ENCODE peak calls at places on chromosome 17, in seven cellular contexts. One of them, this sample, is unnamed.

GRCh38 chr17:34527121-34527907 is 52.1 kb upstream of the TMEM132E start:
- DNase-seq in cardiac fibroblast: no peak
- DNase-seq in heart right ventricle: no peak
- DNase-seq in Caco-2: no peak
- DNase-seq in astrocyte of the spinal cord: no peak
- DNase-seq in fibroblast of lung: no peak
- DNase-seq in ovary: no peak
- DNase-seq in this sample: no peak

GRCh38 chr17:77923776-77924513 is 34.6 kb upstream of the TNRC6C start:
- DNase-seq in cardiac fibroblast: no peak
- DNase-seq in heart right ventricle: no peak
- DNase-seq in Caco-2: no peak
- DNase-seq in astrocyte of the spinal cord: no peak
- DNase-seq in fibroblast of lung: no peak
- DNase-seq in ovary: no peak
- DNase-seq in this sample: no peak

GRCh38 chr17:71987634-71988033 is 133.2 kb upstream of the SOX9 start:
- DNase-seq in cardiac fibroblast: no peak
- DNase-seq in heart right ventricle: no peak
- DNase-seq in Caco-2: no peak
- DNase-seq in astrocyte of the spinal cord: peak; percentile 35
- DNase-seq in fibroblast of lung: peak; percentile 24
- DNase-seq in ovary: no peak
- DNase-seq in this sample: no peak

GRCh38 chr17:13365331-13365730 is 236.4 kb downstream of the HS3ST3A1 start:
- DNase-seq in cardiac fibroblast: peak; percentile 24
- DNase-seq in heart right ventricle: no peak
- DNase-seq in Caco-2: no peak
- DNase-seq in astrocyte of the spinal cord: no peak
- DNase-seq in fibroblast of lung: peak; percentile 78
- DNase-seq in ovary: no peak
- DNase-seq in this sample: no peak

GRCh38 chr17:78738245-78738644 is 43.8 kb downstream of the CYTH1 start:
- DNase-seq in cardiac fibroblast: no peak
- DNase-seq in heart right ventricle: no peak
- DNase-seq in Caco-2: no peak
- DNase-seq in astrocyte of the spinal cord: no peak
- DNase-seq in fibroblast of lung: no peak
- DNase-seq in ovary: no peak
- DNase-seq in this sample: no peak

GRCh38 chr17:38416840-38417209 is 11.4 kb upstream of the ARHGAP23 start:
- DNase-seq in cardiac fibroblast: no peak
- DNase-seq in heart right ventricle: no peak
- DNase-seq in Caco-2: no peak
- DNase-seq in astrocyte of the spinal cord: no peak
- DNase-seq in fibroblast of lung: no peak
- DNase-seq in ovary: no peak
- DNase-seq in this sample: no peak

GRCh38 chr17:12859520-12859919 is 70.2 kb downstream of the ARHGAP44 start:
- DNase-seq in cardiac fibroblast: no peak
- DNase-seq in heart right ventricle: no peak
- DNase-seq in Caco-2: no peak
- DNase-seq in astrocyte of the spinal cord: peak; percentile 33
- DNase-seq in fibroblast of lung: peak; percentile 33
- DNase-seq in ovary: no peak
- DNase-seq in this sample: no peak

GRCh38 chr17:22515599-22515998 is 823.3 kb downstream of the KCNJ18 start:
- DNase-seq in cardiac fibroblast: no peak
- DNase-seq in heart right ventricle: no peak
- DNase-seq in Caco-2: no peak
- DNase-seq in astrocyte of the spinal cord: no peak
- DNase-seq in fibroblast of lung: no peak
- DNase-seq in ovary: no peak
- DNase-seq in this sample: no peak

GRCh38 chr17:76272541-76273434 is 7.6 kb downstream of the UBALD2 start:
- DNase-seq in cardiac fibroblast: no peak
- DNase-seq in heart right ventricle: no peak
- DNase-seq in Caco-2: no peak
- DNase-seq in astrocyte of the spinal cord: no peak
- DNase-seq in fibroblast of lung: no peak
- DNase-seq in ovary: no peak
- DNase-seq in this sample: no peak

GRCh38 chr17:40024901-40025300 is 9.7 kb downstream of the CSF3 start:
- DNase-seq in cardiac fibroblast: no peak
- DNase-seq in heart right ventricle: no peak
- DNase-seq in Caco-2: no peak
- DNase-seq in astrocyte of the spinal cord: peak; percentile 69
- DNase-seq in fibroblast of lung: peak; percentile 36
- DNase-seq in ovary: no peak
- DNase-seq in this sample: no peak

GRCh38 chr17:78337244-78338109 is 22.4 kb downstream of the SOCS3 start:
- DNase-seq in cardiac fibroblast: peak; percentile 78
- DNase-seq in heart right ventricle: no peak
- DNase-seq in Caco-2: no peak
- DNase-seq in astrocyte of the spinal cord: peak; percentile 65
- DNase-seq in fibroblast of lung: peak; percentile 79
- DNase-seq in ovary: no peak
- DNase-seq in this sample: peak; percentile 75

GRCh38 chr17:70775667-70776066 is 606.3 kb downstream of the KCNJ2 start:
- DNase-seq in cardiac fibroblast: no peak
- DNase-seq in heart right ventricle: no peak
- DNase-seq in Caco-2: no peak
- DNase-seq in astrocyte of the spinal cord: no peak
- DNase-seq in fibroblast of lung: no peak
- DNase-seq in ovary: no peak
- DNase-seq in this sample: no peak

GRCh38 chr17:59754547-59754946 is 47.1 kb downstream of the VMP1 start:
- DNase-seq in cardiac fibroblast: peak; percentile 92
- DNase-seq in heart right ventricle: no peak
- DNase-seq in Caco-2: no peak
- DNase-seq in astrocyte of the spinal cord: peak; percentile 99
- DNase-seq in fibroblast of lung: peak; percentile 100
- DNase-seq in ovary: no peak
- DNase-seq in this sample: no peak

GRCh38 chr17:12180644-12181261 is 160.1 kb downstream of the MAP2K4 start:
- DNase-seq in cardiac fibroblast: peak; percentile 72
- DNase-seq in heart right ventricle: no peak
- DNase-seq in Caco-2: no peak
- DNase-seq in astrocyte of the spinal cord: peak; percentile 63
- DNase-seq in fibroblast of lung: peak; percentile 37
- DNase-seq in ovary: peak; percentile 46
- DNase-seq in this sample: peak; percentile 71

GRCh38 chr17:12719948-12720347 is 54.3 kb downstream of the MYOCD start:
- DNase-seq in cardiac fibroblast: no peak
- DNase-seq in heart right ventricle: no peak
- DNase-seq in Caco-2: no peak
- DNase-seq in astrocyte of the spinal cord: no peak
- DNase-seq in fibroblast of lung: no peak
- DNase-seq in ovary: no peak
- DNase-seq in this sample: no peak

GRCh38 chr17:45282683-45283644 is 21.1 kb upstream of the SPATA32 start:
- DNase-seq in cardiac fibroblast: peak; percentile 78
- DNase-seq in heart right ventricle: peak; percentile 57
- DNase-seq in Caco-2: no peak
- DNase-seq in astrocyte of the spinal cord: peak; percentile 89
- DNase-seq in fibroblast of lung: peak; percentile 86
- DNase-seq in ovary: peak; percentile 53
- DNase-seq in this sample: peak; percentile 77

GRCh38 chr17:12673788-12674187 is 8.1 kb downstream of the MYOCD start:
- DNase-seq in cardiac fibroblast: no peak
- DNase-seq in heart right ventricle: no peak
- DNase-seq in Caco-2: no peak
- DNase-seq in astrocyte of the spinal cord: peak; percentile 14
- DNase-seq in fibroblast of lung: peak; percentile 34
- DNase-seq in ovary: no peak
- DNase-seq in this sample: peak; percentile 10

GRCh38 chr17:45868276-45868675 is 23.6 kb downstream of the SPPL2C start:
- DNase-seq in cardiac fibroblast: no peak
- DNase-seq in heart right ventricle: no peak
- DNase-seq in Caco-2: no peak
- DNase-seq in astrocyte of the spinal cord: no peak
- DNase-seq in fibroblast of lung: no peak
- DNase-seq in ovary: no peak
- DNase-seq in this sample: peak; percentile 35

GRCh38 chr17:59840329-59840907 is 52.3 kb downstream of the TUBD1 start:
- DNase-seq in cardiac fibroblast: peak; percentile 74
- DNase-seq in heart right ventricle: no peak
- DNase-seq in Caco-2: no peak
- DNase-seq in astrocyte of the spinal cord: peak; percentile 65
- DNase-seq in fibroblast of lung: peak; percentile 35
- DNase-seq in ovary: no peak
- DNase-seq in this sample: peak; percentile 71

GRCh38 chr17:332023-332422 is 20.6 kb downstream of the RPH3AL start:
- DNase-seq in cardiac fibroblast: no peak
- DNase-seq in heart right ventricle: no peak
- DNase-seq in Caco-2: peak; percentile 22
- DNase-seq in astrocyte of the spinal cord: no peak
- DNase-seq in fibroblast of lung: no peak
- DNase-seq in ovary: peak; percentile 67
- DNase-seq in this sample: no peak

GRCh38 chr17:82913304-82914043 is 73.7 kb upstream of the ZNF750 start:
- DNase-seq in cardiac fibroblast: no peak
- DNase-seq in heart right ventricle: no peak
- DNase-seq in Caco-2: no peak
- DNase-seq in astrocyte of the spinal cord: no peak
- DNase-seq in fibroblast of lung: no peak
- DNase-seq in ovary: no peak
- DNase-seq in this sample: peak; percentile 28

GRCh38 chr17:2089021-2089422 is 34.1 kb downstream of the HIC1 start:
- DNase-seq in cardiac fibroblast: peak; percentile 75
- DNase-seq in heart right ventricle: no peak
- DNase-seq in Caco-2: no peak
- DNase-seq in astrocyte of the spinal cord: peak; percentile 76
- DNase-seq in fibroblast of lung: peak; percentile 76
- DNase-seq in ovary: no peak
- DNase-seq in this sample: no peak
- H3K4me3 ChIP-seq in cardiac fibroblast: peak overlapping the region; percentile 8
- H3K4me3 ChIP-seq in heart right ventricle: peak overlapping the region; percentile 50
- H3K4me3 ChIP-seq in Caco-2: no peak overlapping the region
- H3K4me3 ChIP-seq in astrocyte of the spinal cord: peak overlapping the region; percentile 8
- H3K4me3 ChIP-seq in fibroblast of lung: peak overlapping the region; percentile 38
- H3K4me3 ChIP-seq in ovary: peak overlapping the region; percentile 5
- H3K4me3 ChIP-seq in this sample: no peak overlapping the region

GRCh38 chr17:47654991-47655390 is 5.3 kb downstream of the KPNB1 start:
- DNase-seq in cardiac fibroblast: peak; percentile 7
- DNase-seq in heart right ventricle: no peak
- DNase-seq in Caco-2: peak; percentile 32
- DNase-seq in astrocyte of the spinal cord: no peak
- DNase-seq in fibroblast of lung: no peak
- DNase-seq in ovary: no peak
- DNase-seq in this sample: no peak

GRCh38 chr17:47650525-47651522 is 1.1 kb downstream of the KPNB1 start:
- DNase-seq in cardiac fibroblast: peak; percentile 99
- DNase-seq in heart right ventricle: peak; percentile 97
- DNase-seq in Caco-2: peak; percentile 100
- DNase-seq in astrocyte of the spinal cord: peak; percentile 97
- DNase-seq in fibroblast of lung: peak; percentile 96
- DNase-seq in ovary: peak; percentile 95
- DNase-seq in this sample: peak; percentile 99

GRCh38 chr17:47653442-47653841 is 3.7 kb downstream of the KPNB1 start:
- DNase-seq in cardiac fibroblast: no peak
- DNase-seq in heart right ventricle: no peak
- DNase-seq in Caco-2: peak; percentile 20
- DNase-seq in astrocyte of the spinal cord: no peak
- DNase-seq in fibroblast of lung: no peak
- DNase-seq in ovary: no peak
- DNase-seq in this sample: no peak

GRCh38 chr17:47651704-47652103 is 2.0 kb downstream of the KPNB1 start:
- DNase-seq in cardiac fibroblast: no peak
- DNase-seq in heart right ventricle: no peak
- DNase-seq in Caco-2: no peak
- DNase-seq in astrocyte of the spinal cord: no peak
- DNase-seq in fibroblast of lung: no peak
- DNase-seq in ovary: no peak
- DNase-seq in this sample: no peak

DNA sequence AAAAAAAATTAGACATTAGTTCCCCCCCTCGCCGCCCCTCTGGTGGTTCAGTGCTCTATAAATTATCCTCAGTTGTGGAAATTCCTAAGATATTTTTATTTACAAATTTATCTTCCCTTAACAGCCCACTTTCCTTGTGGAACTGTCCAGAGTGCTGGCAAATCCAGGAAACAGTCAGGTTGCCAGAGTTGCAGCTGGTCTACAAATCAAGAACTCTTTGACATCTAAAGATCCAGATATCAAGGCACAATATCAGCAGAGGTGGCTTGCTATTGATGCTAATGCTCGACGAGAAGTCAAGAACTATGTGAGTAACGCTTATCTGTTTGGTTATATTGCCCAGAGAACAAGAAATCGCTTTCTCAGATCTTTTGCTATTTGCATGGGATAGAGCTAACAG is 2.9 kb downstream of the KPNB1 start:
- DNase-seq in cardiac fibroblast: peak; percentile 26
- DNase-seq in heart right ventricle: no peak
- DNase-seq in Caco-2: no peak
- DNase-seq in astrocyte of the spinal cord: no peak
- DNase-seq in fibroblast of lung: no peak
- DNase-seq in ovary: no peak
- DNase-seq in this sample: peak; percentile 27
- H3K4me3 ChIP-seq in cardiac fibroblast: no peak overlapping the region
- H3K4me3 ChIP-seq in heart right ventricle: no peak overlapping the region
- H3K4me3 ChIP-seq in Caco-2: no peak overlapping the region
- H3K4me3 ChIP-seq in astrocyte of the spinal cord: no peak overlapping the region
- H3K4me3 ChIP-seq in fibroblast of lung: no peak overlapping the region
- H3K4me3 ChIP-seq in ovary: no peak overlapping the region
- H3K4me3 ChIP-seq in this sample: no peak overlapping the region

GRCh38 chr17:80478487-80479245 is 2.3 kb upstream of the NPTX1 start:
- DNase-seq in cardiac fibroblast: no peak
- DNase-seq in heart right ventricle: no peak
- DNase-seq in Caco-2: no peak
- DNase-seq in astrocyte of the spinal cord: no peak
- DNase-seq in fibroblast of lung: no peak
- DNase-seq in ovary: no peak
- DNase-seq in this sample: no peak
- H3K4me3 ChIP-seq in cardiac fibroblast: no peak overlapping the region
- H3K4me3 ChIP-seq in heart right ventricle: peak overlapping the region; percentile 22
- H3K4me3 ChIP-seq in Caco-2: no peak overlapping the region
- H3K4me3 ChIP-seq in astrocyte of the spinal cord: no peak overlapping the region
- H3K4me3 ChIP-seq in fibroblast of lung: no peak overlapping the region
- H3K4me3 ChIP-seq in ovary: no peak overlapping the region
- H3K4me3 ChIP-seq in this sample: peak overlapping the region; percentile 17

GRCh38 chr17:50162466-50163254 is 3.1 kb upstream of the SGCA start:
- DNase-seq in cardiac fibroblast: no peak
- DNase-seq in heart right ventricle: no peak
- DNase-seq in Caco-2: no peak
- DNase-seq in astrocyte of the spinal cord: no peak
- DNase-seq in fibroblast of lung: no peak
- DNase-seq in ovary: no peak
- DNase-seq in this sample: no peak

GRCh38 chr17:50165466-50165865 is 339 bp upstream of the SGCA start:
- DNase-seq in cardiac fibroblast: no peak
- DNase-seq in heart right ventricle: no peak
- DNase-seq in Caco-2: no peak
- DNase-seq in astrocyte of the spinal cord: no peak
- DNase-seq in fibroblast of lung: no peak
- DNase-seq in ovary: no peak
- DNase-seq in this sample: no peak

GRCh38 chr17:50165066-50165465 is 739 bp upstream of the SGCA start:
- DNase-seq in cardiac fibroblast: no peak
- DNase-seq in heart right ventricle: no peak
- DNase-seq in Caco-2: no peak
- DNase-seq in astrocyte of the spinal cord: no peak
- DNase-seq in fibroblast of lung: no peak
- DNase-seq in ovary: no peak
- DNase-seq in this sample: no peak

GRCh38 chr17:50164697-50164988 is 1.2 kb upstream of the SGCA start:
- DNase-seq in cardiac fibroblast: no peak
- DNase-seq in heart right ventricle: no peak
- DNase-seq in Caco-2: no peak
- DNase-seq in astrocyte of the spinal cord: no peak
- DNase-seq in fibroblast of lung: no peak
- DNase-seq in ovary: no peak
- DNase-seq in this sample: no peak

GRCh38 chr17:50163846-50164696 is 1.7 kb upstream of the SGCA start:
- DNase-seq in cardiac fibroblast: no peak
- DNase-seq in heart right ventricle: peak; percentile 65
- DNase-seq in Caco-2: peak; percentile 82
- DNase-seq in astrocyte of the spinal cord: no peak
- DNase-seq in fibroblast of lung: no peak
- DNase-seq in ovary: no peak
- DNase-seq in this sample: peak; percentile 58
- H3K4me3 ChIP-seq in cardiac fibroblast: no peak overlapping the region
- H3K4me3 ChIP-seq in heart right ventricle: no peak overlapping the region
- H3K4me3 ChIP-seq in Caco-2: no peak overlapping the region
- H3K4me3 ChIP-seq in astrocyte of the spinal cord: no peak overlapping the region
- H3K4me3 ChIP-seq in fibroblast of lung: no peak overlapping the region
- H3K4me3 ChIP-seq in ovary: no peak overlapping the region
- H3K4me3 ChIP-seq in this sample: no peak overlapping the region

This sample was measured in cardiac muscle cell.